ENCODE peak calls at places on chromosomes 12 and 14, in seven cellular contexts. E is stimulated activated memory B cell treated with anti-CD40 and anti-IgM and Interleukin-4, amounts not matched to agents 10 μg/mL and 1 μg/mL and 100 μg/mL, for 72 hours; T is HCT116; N is activated CD8-positive, alpha-beta memory T cell treated with anti-CD3 and anti-CD28 coated beads, Interleukin-2, amount 10 ng/mL, durations not matched to agents 7 days and 5 days; Z is thoracic aorta; V is stimulated activated naive CD8-positive, alpha-beta T cell treated with anti-CD3 and anti-CD28 coated beads, Interleukin-15, amount 100 ng/mL, for 72 hours; S is activated CD8-positive, alpha-beta T cell treated with anti-CD3 and anti-CD28 coated beads, Interleukin-2, amount 10 ng/mL, durations not matched to agents 7 days and 5 days. P is an unnamed sample.

GRCh38 chr12:27158322-27158721 is 75.9 kb upstream of the C12orf71 start:
- ATAC-seq in E (no peak), T (no peak), N (no peak), Z (no peak), V (no peak), S (no peak), P (no peak)

GRCh38 chr12:68745376-68745903 is 536 bp upstream of the SLC35E3 start:
- ATAC-seq in E (peak; percentile 1), T (no peak), N (no peak), Z (no peak), V (no peak), S (no peak), P (no peak)

GRCh38 chr14:102768223-102769048 is 8.8 kb upstream of the TRAF3 start:
- ATAC-seq in E (peak; percentile 92), T (no peak), N (no peak), Z (no peak), V (peak; percentile 85), S (no peak), P (peak; percentile 44)

GRCh38 chr14:53539489-53540126 is 386.5 kb upstream of the DDHD1 start:
- ATAC-seq in E (peak; percentile 79), T (peak; percentile 95), N (peak; percentile 67), Z (no peak), V (no peak), S (no peak), P (peak; percentile 86)

GRCh38 chr12:51077930-51078329 is 5.5 kb downstream of the CSRNP2 start:
- ATAC-seq in E (no peak), T (no peak), N (no peak), Z (no peak), V (no peak), S (no peak), P (no peak)

GRCh38 chr14:105015242-105015641 is 5.6 kb downstream of the CDCA4 start:
- ATAC-seq in E (no peak), T (no peak), N (peak; percentile 32), Z (no peak), V (no peak), S (no peak), P (no peak)

GRCh38 chr12:24416423-24417109 is 467.1 kb upstream of the SOX5 start:
- ATAC-seq in E (peak; percentile 92), T (no peak), N (no peak), Z (no peak), V (no peak), S (no peak), P (no peak)

GRCh38 chr14:104939666-104940410 is 15.2 kb downstream of the PLD4 start:
- ATAC-seq in E (no peak), T (no peak), N (no peak), Z (no peak), V (no peak), S (no peak), P (no peak)

P was measured in esophagus mucosa.